ENCODE peak calls at places on chromosomes 4 and X, in ten cellular contexts. G is progenitor cell of endocrine pancreas, D is lower lobe of right lung, X is activated B cell treated with CpG ODN at 0.5 μM for 24 hours, B is Panc1, U is IMR-90, K is GM06990, V is upper lobe of left lung, O is endothelial cell, F is nephron progenitor cell. R is an unnamed sample.

GRCh38 chr4:144699565-144699964 is 53.6 kb downstream of the HHIP start:
- DNase-seq in O (no peak), X (no peak), F (no peak), U (peak), G (no peak), B (no peak), K (no peak), D (no peak), V (no peak), R (no peak)

GRCh38 chr4:82988323-82988832 is 22.2 kb downstream of the LIN54 start:
- DNase-seq in B (no peak), X (no peak), G (no peak), D (no peak), V (no peak), K (no peak), F (no peak), O (no peak), U (peak), R (no peak)

GRCh38 chrX:41326431-41326830 is 7.5 kb upstream of the DDX3X start:
- DNase-seq in O (no peak), K (no peak), G (no peak), D (no peak), U (no peak), F (no peak), V (no peak), B (no peak), X (no peak), R (no peak)

GRCh38 chr4:152729466-152729865 is 49.7 kb upstream of the TMEM154 start:
- DNase-seq in D (no peak), K (no peak), F (no peak), V (no peak), U (peak), O (no peak), B (no peak), X (no peak), G (no peak), R (no peak)

GRCh38 chrX:149638860-149639259 is 7.3 kb upstream of the TMEM185A start:
- DNase-seq in G (no peak), O (no peak), F (no peak), D (no peak), X (no peak), K (no peak), V (no peak), B (no peak), U (peak), R (no peak)

GRCh38 chrX:139784788-139785187 is 76.8 kb upstream of the MCF2 start:
- DNase-seq in K (peak), U (no peak), X (no peak), F (no peak), B (no peak), G (no peak), D (no peak), V (no peak), O (no peak), R (no peak)

GRCh38 chrX:2701600-2701999 is 10.5 kb downstream of the CD99 start:
- DNase-seq in D (no peak), V (no peak), U (no peak), F (no peak), G (no peak), B (no peak), K (peak), X (no peak), O (no peak), R (no peak)

GRCh38 chr4:76738081-76738931 is 159.6 kb downstream of the SOWAHB start:
- DNase-seq in K (no peak), B (no peak), G (no peak), X (no peak), O (no peak), V (no peak), D (no peak), U (peak), F (no peak), R (peak)

GRCh38 chr4:113943863-113944262 is 35.6 kb downstream of the ARSJ start:
- DNase-seq in U (peak), D (no peak), O (no peak), F (no peak), G (no peak), B (no peak), V (no peak), K (no peak), X (no peak), R (no peak)

GRCh38 chr4:153466637-153467153 is 535 bp downstream of the TMEM131L start:
- DNase-seq in D (no peak), B (no peak), O (no peak), F (no peak), V (no peak), K (no peak), G (no peak), U (no peak), X (peak), R (peak)

GRCh38 chr4:88743696-88744095 is 46.1 kb upstream of the NAP1L5 start:
- DNase-seq in B (no peak), K (no peak), G (no peak), D (no peak), U (peak), O (no peak), F (no peak), X (no peak), V (no peak), R (no peak)

GRCh38 chrX:47644557-47645091 is 5.7 kb downstream of the ELK1 start:
- DNase-seq in B (no peak), V (no peak), G (no peak), F (peak), O (no peak), K (no peak), X (no peak), U (peak), D (no peak), R (no peak)

GRCh38 chr4:123832173-123833026 is 435.8 kb downstream of the SPRY1 start:
- DNase-seq in U (peak), F (no peak), X (no peak), D (no peak), K (no peak), B (peak), O (no peak), G (no peak), V (no peak), R (no peak)

GRCh38 chrX:123424546-123424945 is 240.5 kb downstream of the GRIA3 start:
- DNase-seq in G (no peak), U (peak), B (peak), D (no peak), X (no peak), F (no peak), V (no peak), O (no peak), K (peak), R (peak)

GRCh38 chr4:145541266-145541770 is 59.7 kb downstream of the SMAD1 start:
- DNase-seq in X (no peak), V (no peak), U (no peak), K (no peak), D (no peak), G (no peak), O (no peak), F (no peak), B (no peak), R (no peak)

GRCh38 chrX:41621236-41621651 is 67.5 kb upstream of the GPR34 start:
- DNase-seq in B (no peak), D (no peak), K (no peak), G (no peak), V (no peak), U (peak), O (no peak), X (no peak), F (no peak), R (no peak)

GRCh38 chr4:143184217-143184502 is 557 bp upstream of the USP38 start:
- DNase-seq in K (no peak), O (no peak), F (no peak), D (no peak), B (no peak), U (no peak), V (no peak), X (no peak), G (no peak), R (no peak)

GRCh38 chr4:38782452-38783108 is at the start of gene TLR10:
- DNase-seq in V (peak), O (peak), U (peak), F (peak), K (peak), G (peak), X (no peak), B (no peak), D (no peak), R (peak)

GRCh38 chrX:45050558-45050957 is 150.1 kb downstream of the DIPK2B start:
- DNase-seq in V (no peak), U (no peak), G (no peak), D (no peak), X (no peak), K (no peak), O (no peak), B (no peak), F (no peak), R (peak)

GRCh38 chrX:68332156-68332823 is 101.0 kb downstream of the OPHN1 start:
- DNase-seq in X (no peak), U (no peak), K (no peak), F (no peak), B (no peak), D (no peak), G (no peak), O (no peak), V (no peak), R (no peak)

GRCh38 chr4:1873776-1874175 is 2.6 kb downstream of the NSD2 start:
- DNase-seq in F (no peak), V (peak), K (no peak), B (no peak), O (no peak), U (no peak), X (no peak), D (peak), G (no peak), R (no peak)

GRCh38 chrX:56813318-56813837 is 84.3 kb downstream of the NBDY start:
- DNase-seq in U (peak), O (no peak), X (no peak), G (no peak), B (no peak), D (no peak), V (peak), K (no peak), F (no peak), R (no peak)

GRCh38 chrX:53684415-53685192 is 1.9 kb downstream of the HUWE1 start:
- DNase-seq in B (no peak), F (peak), D (peak), U (no peak), V (no peak), X (no peak), G (no peak), K (no peak), O (no peak), R (no peak)

GRCh38 chrX:87728024-87728423 is 210.4 kb downstream of the KLHL4 start:
- DNase-seq in F (no peak), K (no peak), O (no peak), U (no peak), G (no peak), V (no peak), D (no peak), B (no peak), X (no peak), R (no peak)

GRCh38 chr4:4474496-4474895 is 67.4 kb downstream of the STX18 start:
- DNase-seq in D (no peak), K (no peak), F (no peak), B (no peak), U (no peak), X (no peak), O (no peak), G (no peak), V (no peak), R (no peak)

GRCh38 chrX:123169247-123169901 is 14.7 kb upstream of the GRIA3 start:
- DNase-seq in K (no peak), F (no peak), U (no peak), G (no peak), O (no peak), B (no peak), V (no peak), D (no peak), X (no peak), R (no peak)

GRCh38 chr4:25702848-25703247 is 47.2 kb downstream of the SLC34A2 start:
- DNase-seq in O (no peak), F (no peak), D (no peak), G (no peak), U (peak), K (no peak), X (no peak), B (no peak), V (no peak), R (no peak)

GRCh38 chrX:119118780-119119395 is 8.7 kb downstream of the KIAA1210 start:
- DNase-seq in V (peak), X (peak), U (peak), O (peak), K (peak), F (peak), B (peak), D (peak), G (peak), R (peak)

GRCh38 chr4:30454504-30454903 is 265.7 kb upstream of the PCDH7 start:
- DNase-seq in X (no peak), U (no peak), B (no peak), D (no peak), O (no peak), F (no peak), V (no peak), K (no peak), G (no peak), R (no peak)

GRCh38 chr4:118905546-118905945 is 16.9 kb downstream of the SYNPO2 start:
- DNase-seq in F (no peak), V (no peak), G (no peak), K (no peak), D (no peak), U (peak), O (peak), B (no peak), X (no peak), R (no peak)

GRCh38 chrX:150157291-150157690 is 205.8 kb upstream of the MAMLD1 start:
- DNase-seq in B (no peak), U (no peak), X (no peak), O (no peak), V (no peak), K (no peak), D (no peak), G (no peak), F (no peak), R (no peak)

GRCh38 chr4:25928320-25928955 is 14.4 kb downstream of the SMIM20 start:
- DNase-seq in K (no peak), U (no peak), G (no peak), X (no peak), V (no peak), D (no peak), O (no peak), F (no peak), B (no peak), R (no peak)

GRCh38 chr4:155559915-155560314 is 106.7 kb upstream of the GUCY1A1 start:
- DNase-seq in V (no peak), D (no peak), X (no peak), F (no peak), O (no peak), G (no peak), U (peak), B (no peak), K (no peak), R (no peak)

GRCh38 chrX:150352581-150352980 is 10.5 kb upstream of the MAMLD1 start:
- DNase-seq in O (no peak), G (no peak), D (no peak), F (no peak), B (no peak), K (no peak), X (no peak), U (peak), V (no peak), R (no peak)

GRCh38 chrX:67555578-67556203 is 11.9 kb downstream of the AR start:
- DNase-seq in B (peak), O (peak), V (peak), D (peak), G (no peak), X (no peak), F (peak), K (no peak), U (peak), R (no peak)

GRCh38 chrX:51456814-51457213 is 39.6 kb downstream of the NUDT11 start:
- DNase-seq in F (no peak), D (no peak), G (no peak), K (no peak), B (no peak), V (no peak), O (no peak), X (no peak), U (no peak), R (no peak)
- TF ChIP-seq CTCF in F (no peak), D (no peak), G (peak), K (no peak), B (peak), V (no peak), O (no peak), X (no peak), U (no peak), R (no peak)

DNA sequence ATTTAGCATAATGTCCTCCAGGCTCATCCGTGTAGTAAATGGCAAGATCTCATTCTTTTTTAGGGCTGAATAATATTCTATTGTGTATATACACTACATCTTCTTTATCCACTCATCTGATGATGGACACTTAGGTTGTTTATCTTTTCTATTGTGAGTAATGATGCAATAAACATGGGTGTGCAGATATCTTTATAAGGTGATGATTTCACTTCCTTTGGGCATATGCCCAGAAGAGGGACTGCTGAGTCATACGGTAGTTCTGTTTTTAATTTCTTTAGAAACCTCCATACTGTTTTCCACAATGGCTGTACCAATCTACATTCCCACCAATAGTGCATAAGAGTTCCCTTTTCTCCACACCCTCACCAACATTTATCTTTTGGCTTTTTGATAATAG is 317.6 kb upstream of the CNKSR2 start:
- DNase-seq in G (no peak), V (no peak), U (no peak), F (no peak), O (no peak), X (no peak), B (no peak), K (no peak), D (no peak), R (no peak)
- TF ChIP-seq CTCF in G (no peak), V (no peak), U (no peak), F (no peak), O (no peak), X (no peak), B (no peak), K (no peak), D (no peak), R (no peak)

GRCh38 chr4:36046026-36046425 is 198.3 kb downstream of the ARAP2 start:
- DNase-seq in B (no peak), V (no peak), D (no peak), U (no peak), X (no peak), K (no peak), O (no peak), G (no peak), F (no peak), R (no peak)

GRCh38 chr4:36042122-36042970 is 202.0 kb downstream of the ARAP2 start:
- DNase-seq in V (no peak), K (no peak), B (no peak), X (no peak), G (no peak), U (no peak), D (no peak), O (no peak), F (no peak), R (no peak)

GRCh38 chr4:36041340-36041739 is 203.0 kb downstream of the ARAP2 start:
- DNase-seq in B (no peak), V (no peak), G (no peak), F (no peak), X (no peak), U (no peak), O (no peak), K (peak), D (no peak), R (no peak)

GRCh38 chr4:36043241-36043640 is 201.1 kb downstream of the ARAP2 start:
- DNase-seq in D (no peak), V (no peak), G (no peak), B (no peak), F (no peak), X (no peak), U (no peak), K (no peak), O (no peak), R (no peak)

GRCh38 chr4:36043901-36044300 is 200.4 kb downstream of the ARAP2 start:
- DNase-seq in B (no peak), V (no peak), U (no peak), D (no peak), K (no peak), F (no peak), X (no peak), G (no peak), O (no peak), R (no peak)
- TF ChIP-seq CTCF in B (no peak), V (no peak), U (no peak), D (no peak), K (no peak), F (no peak), X (no peak), G (no peak), O (no peak), R (no peak)

GRCh38 chrX:105101378-105101777 is 119.1 kb downstream of the TEX13A start:
- DNase-seq in V (no peak), G (no peak), X (no peak), K (no peak), B (no peak), U (no peak), D (no peak), F (no peak), O (no peak), R (no peak)
- TF ChIP-seq CTCF in V (no peak), G (no peak), X (no peak), K (no peak), B (no peak), U (no peak), D (no peak), F (no peak), O (no peak), R (no peak)

DNA sequence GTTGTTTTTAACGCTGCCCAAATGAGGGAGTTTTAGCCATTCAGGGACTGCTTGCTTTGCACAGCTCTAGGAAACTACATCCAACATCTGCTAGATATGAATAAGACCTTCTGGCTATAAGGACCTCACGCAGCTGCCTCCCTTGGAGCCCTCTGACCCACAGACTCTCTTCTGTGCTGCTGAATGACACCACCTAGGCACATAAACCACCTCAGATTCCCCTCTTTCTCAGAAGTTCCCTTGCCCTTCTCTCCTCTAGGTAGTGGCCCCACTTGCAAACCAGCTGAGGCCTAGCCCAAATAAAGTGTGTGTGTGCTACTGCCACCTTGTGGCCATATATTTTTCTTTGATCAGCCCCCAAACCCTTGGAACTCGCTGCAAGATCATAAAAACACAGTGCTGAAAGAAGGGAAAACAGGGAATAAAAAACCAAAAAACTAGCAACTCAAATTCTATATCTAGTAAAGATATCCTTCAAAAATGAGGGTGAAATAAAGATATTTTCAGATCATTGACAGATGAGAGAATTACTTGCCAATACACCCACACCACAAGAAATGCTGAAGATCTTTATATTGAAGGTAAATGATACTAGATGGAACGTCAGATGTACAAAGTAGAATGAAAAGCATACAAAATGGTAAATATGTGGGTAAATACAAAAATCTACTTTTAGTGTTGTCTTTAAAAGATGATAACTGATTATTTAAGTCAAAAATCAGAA is 265.9 kb downstream of the ADAMTS3 start:
- DNase-seq in U (peak), G (peak), K (no peak), O (peak), D (no peak), X (peak), B (no peak), F (peak), V (no peak), R (peak)
- TF ChIP-seq CTCF in U (peak), G (peak), K (peak), O (peak), D (peak), X (no peak), B (peak), F (peak), V (peak), R (peak)

DNA sequence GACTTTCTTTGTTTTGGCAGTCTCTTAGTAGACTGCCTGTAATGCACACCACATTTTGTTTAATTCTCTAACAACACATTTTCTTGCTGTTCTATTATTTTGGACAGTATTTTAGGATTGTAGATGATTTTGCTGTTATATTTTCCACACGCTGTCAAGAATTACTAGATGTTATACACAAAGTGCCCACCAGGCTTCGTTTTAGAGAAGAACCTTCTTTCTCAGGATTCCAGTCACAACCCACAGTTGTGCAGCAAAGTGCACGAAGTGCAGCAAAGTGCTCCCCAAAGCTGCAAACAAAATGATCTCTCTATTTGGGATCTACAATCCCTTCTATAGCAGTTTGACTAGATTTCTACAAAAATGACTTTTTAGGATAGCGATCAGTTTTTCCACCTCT is 2.4 kb downstream of the ZNF141 start:
- DNase-seq in K (no peak), O (no peak), F (no peak), B (no peak), X (no peak), V (no peak), U (no peak), D (no peak), G (no peak), R (no peak)
- TF ChIP-seq CTCF in K (no peak), O (peak), F (no peak), B (no peak), X (no peak), V (no peak), U (no peak), D (no peak), G (peak), R (no peak)

GRCh38 chr4:175954685-175955084 is 111.0 kb upstream of the WDR17 start:
- DNase-seq in D (no peak), G (no peak), U (no peak), K (no peak), X (no peak), V (no peak), O (no peak), F (no peak), B (no peak), R (no peak)

GRCh38 chr4:175951794-175952193 is 113.8 kb upstream of the WDR17 start:
- DNase-seq in K (no peak), X (no peak), G (no peak), B (no peak), O (no peak), F (no peak), U (peak), D (no peak), V (no peak), R (no peak)

GRCh38 chr4:175953960-175954521 is 111.6 kb upstream of the WDR17 start:
- DNase-seq in D (no peak), X (no peak), G (no peak), K (peak), O (no peak), F (no peak), U (no peak), V (no peak), B (no peak), R (peak)
- TF ChIP-seq CTCF in D (no peak), X (no peak), G (no peak), K (peak), O (no peak), F (peak), U (peak), V (no peak), B (no peak), R (no peak)

GRCh38 chr4:104693601-104694201 is 199.0 kb upstream of the CXXC4 start:
- DNase-seq in D (no peak), K (no peak), X (no peak), F (no peak), U (peak), V (no peak), G (no peak), O (no peak), B (no peak), R (no peak)
- TF ChIP-seq CTCF in D (peak), K (peak), X (no peak), F (peak), U (peak), V (no peak), G (peak), O (peak), B (peak), R (peak)